ENCODE peak calls at places on chromosomes 13 and 19, in six cellular contexts. U is IMR-90, V is H1, W is A549, N is K562, Z is GM12878. D is an unnamed sample.

GRCh38 chr19:33556261-33556660 is 34.7 kb upstream of the PEPD start:
- DNase-seq in U (no peak), V (no peak), W (no peak), N (no peak), Z (no peak), D (no peak)

GRCh38 chr19:6723108-6723618 is 2.7 kb upstream of the C3 start:
- DNase-seq in U (peak), V (no peak), W (peak), N (no peak), Z (no peak), D (no peak)

GRCh38 chr19:19217110-19217509 is 5.4 kb downstream of the NCAN start:
- DNase-seq in U (peak), V (no peak), W (peak), N (peak), Z (no peak), D (peak)

GRCh38 chr13:34748078-34748477 is 194.0 kb upstream of the NBEA start:
- DNase-seq in U (no peak), V (no peak), W (no peak), N (no peak), Z (no peak), D (no peak)

GRCh38 chr19:42473686-42474085 is 30.9 kb upstream of the CXCL17 start:
- DNase-seq in U (no peak), V (no peak), W (no peak), N (no peak), Z (no peak), D (no peak)

GRCh38 chr13:102267191-102267590 is 134.7 kb downstream of the FGF14 start:
- DNase-seq in U (peak), V (no peak), W (no peak), N (no peak), Z (no peak), D (no peak)

GRCh38 chr19:52369463-52370340 is at the start of gene ZNF880:
- DNase-seq in U (peak), V (peak), W (peak), N (peak), Z (peak), D (no peak)

GRCh38 chr19:29562299-29563297 is 36.8 kb downstream of the VSTM2B start:
- DNase-seq in U (no peak), V (no peak), W (no peak), N (no peak), Z (no peak), D (no peak)

GRCh38 chr19:42345191-42345812 is 19.9 kb downstream of the MEGF8 start:
- DNase-seq in U (peak), V (no peak), W (no peak), N (no peak), Z (no peak), D (no peak)

GRCh38 chr19:32858155-32858554 is 11.4 kb downstream of the SLC7A9 start:
- DNase-seq in U (no peak), V (no peak), W (no peak), N (no peak), Z (no peak), D (no peak)

GRCh38 chr13:48571121-48571901 is 38.4 kb upstream of the RCBTB2 start:
- DNase-seq in U (peak), V (no peak), W (no peak), N (no peak), Z (no peak), D (no peak)

GRCh38 chr13:50389726-50390125 is 374.5 kb downstream of the KCNRG start:
- DNase-seq in U (no peak), V (no peak), W (no peak), N (no peak), Z (no peak), D (no peak)

GRCh38 chr19:42443944-42444398 is 1.2 kb upstream of the CXCL17 start:
- DNase-seq in U (no peak), V (no peak), W (no peak), N (no peak), Z (no peak), D (no peak)

GRCh38 chr13:21061077-21061945 is at the start of gene LATS2:
- DNase-seq in U (peak), V (peak), W (peak), N (peak), Z (peak), D (peak)

GRCh38 chr13:27969073-27969865 is at the start of gene CDX2:
- DNase-seq in U (no peak), V (no peak), W (no peak), N (no peak), Z (no peak), D (peak)

GRCh38 chr13:37106642-37107041 is 1.2 kb upstream of the CSNK1A1L start:
- DNase-seq in U (peak), V (no peak), W (no peak), N (no peak), Z (no peak), D (no peak)

GRCh38 chr13:61383101-61383500 is 32.5 kb downstream of the PCDH20 start:
- DNase-seq in U (no peak), V (no peak), W (no peak), N (no peak), Z (no peak), D (no peak)

GRCh38 chr19:48196933-48197665 is 26.6 kb downstream of the ZSWIM9 start:
- DNase-seq in U (no peak), V (no peak), W (no peak), N (no peak), Z (no peak), D (no peak)

GRCh38 chr19:15427991-15428471 is 9.2 kb upstream of the AKAP8L start:
- DNase-seq in U (no peak), V (no peak), W (no peak), N (no peak), Z (no peak), D (no peak)

GRCh38 chr13:113978741-113979481 is 5.0 kb upstream of the C13orf46 start:
- DNase-seq in U (no peak), V (no peak), W (no peak), N (no peak), Z (no peak), D (no peak)

GRCh38 chr13:91312324-91312723 is 35.2 kb upstream of the MIR17HG start:
- DNase-seq in U (no peak), V (no peak), W (no peak), N (no peak), Z (no peak), D (no peak)

GRCh38 chr19:34310494-34310981 is 54.5 kb upstream of the GPI start:
- DNase-seq in U (no peak), V (no peak), W (no peak), N (no peak), Z (no peak), D (no peak)

GRCh38 chr19:12841094-12841493 is 2.8 kb downstream of the MAST1 start:
- DNase-seq in U (peak), V (peak), W (no peak), N (peak), Z (no peak), D (no peak)

GRCh38 chr19:48900477-48901452 is 653 bp downstream of the NUCB1 start:
- DNase-seq in U (peak), V (no peak), W (no peak), N (peak), Z (no peak), D (no peak)

GRCh38 chr19:38667552-38668205 is 20.2 kb downstream of the ACTN4 start:
- DNase-seq in U (peak), V (no peak), W (no peak), N (no peak), Z (no peak), D (no peak)

GRCh38 chr13:24292476-24292875 is 16.9 kb upstream of the C1QTNF9 start:
- DNase-seq in U (no peak), V (no peak), W (no peak), N (no peak), Z (no peak), D (no peak)

GRCh38 chr19:44142014-44142523 is 715 bp downstream of the ZNF234 start:
- DNase-seq in U (peak), V (no peak), W (peak), N (peak), Z (no peak), D (no peak)

GRCh38 chr19:48477696-48478338 is 8.6 kb downstream of the CYTH2 start:
- DNase-seq in U (no peak), V (no peak), W (no peak), N (no peak), Z (no peak), D (no peak)

GRCh38 chr13:20882206-20882605 is 20.3 kb downstream of the XPO4 start:
- DNase-seq in U (peak), V (no peak), W (no peak), N (no peak), Z (no peak), D (no peak)

GRCh38 chr19:7924651-7925170 is 1.2 kb downstream of the CTXN1 start:
- DNase-seq in U (no peak), V (no peak), W (no peak), N (no peak), Z (no peak), D (no peak)

GRCh38 chr19:45468159-45468651 is 409 bp downstream of the FOSB start:
- DNase-seq in U (no peak), V (no peak), W (no peak), N (peak), Z (no peak), D (no peak)

GRCh38 chr13:51995677-51996551 is 15.3 kb downstream of the ATP7B start:
- DNase-seq in U (no peak), V (no peak), W (no peak), N (peak), Z (no peak), D (no peak)

GRCh38 chr13:76791290-76791664 is 94.9 kb downstream of the KCTD12 start:
- DNase-seq in U (no peak), V (peak), W (no peak), N (no peak), Z (no peak), D (no peak)

DNA sequence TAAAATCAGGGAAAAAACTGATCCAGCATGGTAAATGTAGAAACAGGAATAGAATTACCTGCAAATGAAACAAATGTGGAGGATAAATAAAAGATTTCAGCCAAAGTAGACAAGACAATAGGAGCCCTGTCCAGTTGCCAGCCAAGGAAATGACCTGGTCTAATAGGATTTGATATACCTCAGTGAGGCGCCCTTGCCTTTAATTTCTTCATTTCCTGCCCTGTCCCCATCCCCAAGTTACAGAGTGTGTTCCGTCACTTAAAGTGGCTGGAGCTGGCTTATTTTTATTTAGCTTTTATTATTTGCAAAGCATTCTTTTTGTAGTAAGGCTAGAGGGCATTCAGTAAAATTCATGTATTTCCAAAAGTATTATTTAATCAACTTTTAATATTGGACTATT is 1022.0 kb downstream of the EFNB2 start:
- DNase-seq in U (no peak), V (no peak), W (no peak), N (no peak), Z (no peak), D (no peak)
- TF ChIP-seq CEBPB in U (no peak), V (no peak), W (no peak), N (no peak), Z (no peak), D (no peak)

GRCh38 chr19:1854542-1855039 is 6.3 kb upstream of the REXO1 start:
- DNase-seq in U (no peak), V (no peak), W (no peak), N (peak), Z (no peak), D (no peak)
- H3K4me3 ChIP-seq in U (no peak), V (no peak), W (peak), N (peak), Z (no peak), D (peak)

DNA sequence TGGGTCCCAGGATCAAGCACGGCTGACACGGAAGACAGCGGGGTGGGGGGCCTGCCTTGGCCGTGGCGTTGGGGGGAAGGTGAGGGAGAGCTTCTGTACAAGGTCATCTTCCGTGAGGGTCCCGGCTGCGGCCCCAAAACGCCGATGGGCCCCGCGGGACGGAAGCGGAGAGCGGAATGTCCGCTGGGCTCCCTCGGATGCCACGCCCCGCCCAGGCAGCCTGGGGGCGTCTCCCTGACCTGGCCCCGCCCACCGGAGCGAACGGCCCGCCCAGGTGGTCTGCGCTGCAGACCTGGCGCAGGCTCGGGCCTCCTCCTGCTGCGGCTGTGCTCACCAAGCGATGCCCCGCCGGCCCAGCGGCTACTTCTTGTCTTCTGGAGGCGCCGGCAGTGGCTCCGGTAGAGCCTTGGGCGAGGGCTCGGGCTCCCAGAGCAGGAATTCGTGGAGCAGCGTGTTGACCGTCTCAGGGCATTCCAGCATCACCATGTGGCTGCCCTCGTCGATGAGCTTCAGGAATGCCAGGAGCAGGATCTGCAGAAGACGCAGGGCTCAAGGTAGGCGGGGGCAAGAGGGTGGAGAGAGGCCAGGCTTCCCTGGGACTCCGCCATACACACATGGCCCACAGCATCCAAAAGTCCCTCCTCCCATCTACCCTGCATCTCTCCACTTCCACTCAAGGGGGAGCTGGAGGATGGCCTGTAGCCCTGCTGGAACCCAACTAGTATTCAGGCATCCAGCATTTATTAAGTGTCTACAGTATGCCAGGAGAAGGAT is 10.7 kb downstream of the ABHD8 start:
- DNase-seq in U (peak), V (peak), W (peak), N (peak), Z (peak), D (peak)
- TF ChIP-seq RAD21 in U (peak), V (peak), W (peak), N (peak), Z (peak), D (peak)

GRCh38 chr19:3818479-3818878 is 32.3 kb upstream of the MATK start:
- DNase-seq in U (peak), V (no peak), W (no peak), N (no peak), Z (no peak), D (no peak)
- TF ChIP-seq CEBPB in U (no peak), V (no peak), W (no peak), N (no peak), Z (no peak), D (no peak)

DNA sequence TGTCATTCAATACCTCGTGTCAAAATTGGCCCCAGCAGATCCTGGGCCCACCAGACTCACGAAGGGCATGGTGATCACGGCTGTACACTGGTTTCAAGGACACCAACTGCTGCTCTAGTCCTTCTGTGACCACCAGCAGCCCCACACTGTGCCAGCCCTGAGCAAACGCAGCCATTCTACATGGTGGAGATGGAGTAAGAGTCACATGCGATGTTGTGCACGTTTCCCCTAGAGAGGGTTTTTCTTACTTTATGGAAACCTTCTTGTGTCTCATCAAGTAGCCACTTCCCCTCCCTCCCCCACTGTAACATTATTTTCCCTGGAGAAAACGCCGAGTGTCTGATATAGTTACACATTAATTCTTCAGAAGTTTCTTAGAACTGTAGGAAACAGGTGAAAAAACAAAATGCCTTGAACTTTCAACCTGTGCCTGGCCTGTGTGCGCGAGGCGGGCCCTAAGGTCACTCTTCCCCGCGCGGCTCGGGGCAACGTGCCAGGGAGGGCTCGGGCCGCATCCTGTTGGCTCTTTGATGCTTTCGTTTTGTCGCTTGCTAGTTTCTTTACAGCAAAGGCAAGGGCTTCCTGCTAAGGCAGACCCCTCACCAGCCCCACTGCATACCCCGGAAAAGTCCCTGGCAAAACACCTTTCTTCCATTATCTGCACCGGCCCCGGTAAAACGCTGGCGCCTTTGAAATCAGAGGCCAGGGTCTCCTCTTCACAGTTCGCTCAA is 44.6 kb downstream of the GGACT start:
- DNase-seq in U (no peak), V (no peak), W (no peak), N (no peak), Z (no peak), D (no peak)
- H3K4me3 ChIP-seq in U (no peak), V (no peak), W (no peak), N (no peak), Z (no peak), D (no peak)

GRCh38 chr19:1823020-1823419 is 10.9 kb upstream of the ATP8B3 start:
- DNase-seq in U (no peak), V (no peak), W (no peak), N (no peak), Z (no peak), D (no peak)

GRCh38 chr19:1824252-1824622 is 12.2 kb upstream of the ATP8B3 start:
- DNase-seq in U (no peak), V (no peak), W (no peak), N (peak), Z (no peak), D (no peak)

GRCh38 chr19:1825909-1826556 is 14.0 kb upstream of the ATP8B3 start:
- DNase-seq in U (peak), V (peak), W (peak), N (peak), Z (no peak), D (no peak)

GRCh38 chr19:1822210-1822609 is 10.1 kb upstream of the ATP8B3 start:
- DNase-seq in U (no peak), V (no peak), W (no peak), N (no peak), Z (no peak), D (no peak)

GRCh38 chr19:1823539-1824251 is 11.6 kb upstream of the ATP8B3 start:
- DNase-seq in U (no peak), V (no peak), W (no peak), N (no peak), Z (no peak), D (no peak)
- TF ChIP-seq RAD21 in U (no peak), V (no peak), W (no peak), N (no peak), Z (no peak), D (no peak)

GRCh38 chr13:65149687-65150086 is 2080.4 kb downstream of the PCDH9 start:
- DNase-seq in U (no peak), V (no peak), W (no peak), N (peak), Z (no peak), D (no peak)
- TF ChIP-seq CEBPB in U (no peak), V (no peak), W (no peak), N (no peak), Z (no peak), D (no peak)

D was measured in HCT116.